ENCODE peak calls at places on chromosome 6, in four cellular contexts. K is NB4, W is prostate gland, L is ovary. M is an unnamed sample.

GRCh38 chr6:34491091-34491430 is 25.2 kb downstream of the PACSIN1 start:
- DNase-seq in W (no peak), K (peak; percentile 89), L (peak; percentile 58), M (no peak)

GRCh38 chr6:7730852-7731251 is 5.0 kb downstream of the BMP6 start:
- DNase-seq in L (no peak), W (no peak), K (no peak), M (peak; percentile 11)

GRCh38 chr6:36851632-36852031 is 12.4 kb upstream of the CPNE5 start:
- DNase-seq in L (no peak), W (no peak), K (peak; percentile 96), M (no peak)

GRCh38 chr6:166588691-166589333 is 2.3 kb upstream of the RAMACL start:
- DNase-seq in K (peak; percentile 88), L (no peak), W (no peak), M (no peak)

GRCh38 chr6:108927927-108928326 is 79.7 kb downstream of the ARMC2 start:
- DNase-seq in L (no peak), W (no peak), K (no peak), M (no peak)

GRCh38 chr6:11812951-11813350 is 34.3 kb upstream of the ADTRP start:
- DNase-seq in K (no peak), L (no peak), W (no peak), M (no peak)

GRCh38 chr6:149716584-149716983 is 1.3 kb downstream of the LATS1 start:
- DNase-seq in W (no peak), K (peak; percentile 19), L (no peak), M (peak; percentile 41)

GRCh38 chr6:89161326-89162046 is 15.6 kb downstream of the PM20D2 start:
- DNase-seq in W (no peak), L (no peak), K (no peak), M (no peak)

GRCh38 chr6:122798099-122798641 is 9.1 kb downstream of the SMPDL3A start:
- DNase-seq in W (peak; percentile 13), L (no peak), K (no peak), M (no peak)

GRCh38 chr6:144776031-144776819 is 491.1 kb downstream of the UTRN start:
- DNase-seq in K (no peak), W (no peak), L (no peak), M (no peak)

GRCh38 chr6:129402244-129402643 is 307.7 kb downstream of the ARHGAP18 start:
- DNase-seq in K (no peak), W (no peak), L (no peak), M (no peak)

GRCh38 chr6:107629545-107630147 is 139.7 kb downstream of the SOBP start:
- DNase-seq in K (no peak), W (no peak), L (no peak), M (no peak)

GRCh38 chr6:13671742-13672141 is 39.9 kb downstream of the RANBP9 start:
- DNase-seq in L (no peak), W (no peak), K (peak; percentile 34), M (no peak)

GRCh38 chr6:12116978-12117377 is 104.9 kb downstream of the HIVEP1 start:
- DNase-seq in W (no peak), L (no peak), K (no peak), M (no peak)

GRCh38 chr6:126716826-126717514 is 377.1 kb downstream of the CENPW start:
- DNase-seq in K (no peak), W (no peak), L (no peak), M (no peak)

GRCh38 chr6:82363368-82364086 is at the start of gene TPBG:
- DNase-seq in K (no peak), W (peak; percentile 42), L (peak; percentile 57), M (no peak)
- TF ChIP-seq POLR2A in K (no peak), W (peak; percentile 77), L (no peak), M (no peak)

GRCh38 chr6:17599885-17600526 is at the start of gene FAM8A1:
- DNase-seq in K (peak; percentile 96), L (peak; percentile 96), W (peak; percentile 95), M (peak; percentile 96)
- TF ChIP-seq POLR2A in K (peak; percentile 69), L (peak; percentile 83), W (peak; percentile 80), M (peak; percentile 72)

DNA sequence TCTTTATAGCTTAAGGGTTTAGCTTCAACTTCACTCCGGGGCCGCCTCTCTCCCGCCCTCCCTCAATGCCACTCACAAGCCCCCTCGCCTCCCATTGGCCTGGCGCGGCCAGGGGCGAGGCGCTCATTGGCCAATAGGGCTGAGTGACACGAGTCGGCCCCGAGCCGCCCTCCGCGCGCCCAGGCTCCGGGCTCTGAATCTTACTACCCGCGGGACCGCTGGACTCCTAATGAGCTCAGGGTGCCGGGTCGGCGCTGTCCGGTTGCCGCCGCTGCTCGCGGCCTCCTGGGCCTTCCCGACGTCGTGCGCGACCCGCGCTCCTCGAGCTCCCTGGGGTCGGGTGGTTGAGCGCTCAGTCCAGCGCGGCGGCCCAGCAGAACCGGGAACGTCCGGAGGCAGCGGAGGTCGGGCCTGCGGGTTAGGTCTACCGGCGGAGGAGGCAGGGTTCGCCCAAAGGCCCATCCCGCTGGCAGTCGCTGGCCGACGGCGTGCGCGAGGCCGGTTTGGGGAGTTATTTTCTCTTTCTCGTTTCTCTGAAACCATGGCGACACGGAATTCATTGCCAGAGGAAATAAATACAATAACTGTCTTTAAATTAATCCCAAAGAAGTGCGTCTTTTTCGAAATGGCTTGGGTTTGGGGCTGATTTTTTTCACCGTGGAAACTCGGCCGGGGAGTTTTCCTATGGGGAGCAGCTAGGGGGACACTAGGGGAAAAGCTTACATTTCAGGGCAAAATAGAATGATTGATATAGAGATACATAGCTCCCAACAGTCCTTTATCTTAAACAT is at the start of gene SIM1:
- DNase-seq in W (no peak), L (no peak), K (peak; percentile 77), M (peak; percentile 86)
- TF ChIP-seq POLR2A in W (no peak), L (no peak), K (no peak), M (no peak)

DNA sequence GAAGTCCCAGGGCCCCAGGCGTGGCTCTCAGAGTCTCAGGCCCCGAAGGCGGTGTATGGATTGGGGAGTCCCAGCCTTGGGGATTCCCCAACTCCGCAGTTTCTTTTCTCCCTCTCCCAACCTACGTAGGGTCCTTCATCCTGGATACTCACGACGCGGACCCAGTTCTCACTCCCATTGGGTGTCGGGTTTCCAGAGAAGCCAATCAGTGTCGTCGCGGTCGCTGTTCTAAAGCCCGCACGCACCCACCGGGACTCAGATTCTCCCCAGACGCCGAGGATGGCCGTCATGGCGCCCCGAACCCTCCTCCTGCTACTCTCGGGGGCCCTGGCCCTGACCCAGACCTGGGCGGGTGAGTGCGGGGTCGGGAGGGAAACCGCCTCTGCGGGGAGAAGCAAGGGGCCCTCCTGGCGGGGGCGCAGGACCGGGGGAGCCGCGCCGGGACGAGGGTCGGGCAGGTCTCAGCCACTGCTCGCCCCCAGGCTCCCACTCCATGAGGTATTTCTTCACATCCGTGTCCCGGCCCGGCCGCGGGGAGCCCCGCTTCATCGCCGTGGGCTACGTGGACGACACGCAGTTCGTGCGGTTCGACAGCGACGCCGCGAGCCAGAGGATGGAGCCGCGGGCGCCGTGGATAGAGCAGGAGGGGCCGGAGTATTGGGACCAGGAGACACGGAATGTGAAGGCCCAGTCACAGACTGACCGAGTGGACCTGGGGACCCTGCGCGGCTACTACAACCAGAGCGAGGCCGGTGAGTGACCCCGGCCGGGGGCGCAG is at the start of gene HLA-A:
- DNase-seq in L (peak; percentile 91), W (peak; percentile 95), K (peak; percentile 75), M (peak; percentile 87)
- TF ChIP-seq POLR2A in L (peak; percentile 95), W (peak; percentile 97), K (no peak), M (peak; percentile 67)

GRCh38 chr6:23985015-23985414 is 141.0 kb upstream of the NRSN1 start:
- DNase-seq in K (no peak), L (no peak), W (no peak), M (no peak)
- TF ChIP-seq POLR2A in K (no peak), L (no peak), W (no peak), M (no peak)

GRCh38 chr6:10404107-10404798 is 10.6 kb downstream of the TFAP2A start:
- DNase-seq in K (peak; percentile 99), L (peak; percentile 87), W (peak; percentile 91), M (peak; percentile 96)
- TF ChIP-seq POLR2A in K (peak; percentile 89), L (no peak), W (peak; percentile 90), M (peak; percentile 18)

M was measured in erythroblast.